ENCODE peak calls at places on chromosomes 3 and 15, in seven cellular contexts. O is A673; G is activated T-cell treated with anti-CD3 and anti-CD28 coated beads for 24 hours; M is KBM-7; F is stromal cell of bone marrow; N is substantia nigra; D is activated CD4-positive, alpha-beta T cell treated with anti-CD3 and anti-CD28 coated beads for 48 hours. Q is an unnamed sample.

GRCh38 chr3:149382518-149382917 is 5.1 kb upstream of the TM4SF1 start:
- DNase-seq in M (no peak), F (no peak), D (no peak), N (no peak), G (no peak), O (no peak), Q (no peak)

GRCh38 chr15:69037482-69037881 is 23.0 kb downstream of the NOX5 start:
- DNase-seq in O (no peak), G (no peak), D (no peak), M (no peak), N (no peak), F (no peak), Q (no peak)

GRCh38 chr15:37009288-37009687 is 91.1 kb downstream of the MEIS2 start:
- DNase-seq in O (no peak), M (no peak), G (no peak), N (no peak), F (no peak), D (no peak), Q (no peak)

GRCh38 chr3:49639551-49639950 is 34.6 kb upstream of the APEH start:
- DNase-seq in F (no peak), D (no peak), O (no peak), M (no peak), N (no peak), G (no peak), Q (no peak)

GRCh38 chr15:47333758-47334157 is 383.5 kb upstream of the SEMA6D start:
- DNase-seq in N (no peak), D (no peak), G (no peak), F (no peak), O (no peak), M (no peak), Q (no peak)

GRCh38 chr3:159763466-159764210 is 225.0 kb upstream of the IL12A start:
- DNase-seq in M (peak), N (peak), O (peak), F (peak), G (peak), D (peak), Q (peak)

GRCh38 chr15:33293619-33294309 is 17.0 kb upstream of the RYR3 start:
- DNase-seq in G (no peak), O (no peak), D (no peak), N (no peak), F (no peak), M (no peak), Q (no peak)

GRCh38 chr3:152458725-152459515 is 190.2 kb downstream of the MBNL1 start:
- DNase-seq in F (no peak), N (no peak), D (peak), M (no peak), G (no peak), O (peak), Q (no peak)

GRCh38 chr15:37856109-37856508 is 78.3 kb upstream of the TMCO5A start:
- DNase-seq in M (no peak), D (no peak), O (no peak), G (no peak), F (no peak), N (no peak), Q (no peak)

GRCh38 chr3:186965141-186965879 is 35.0 kb downstream of the ST6GAL1 start:
- DNase-seq in G (no peak), D (no peak), O (peak), N (no peak), M (no peak), F (no peak), Q (no peak)

GRCh38 chr15:39748276-39748675 is 34.4 kb downstream of the FSIP1 start:
- DNase-seq in G (no peak), D (no peak), M (no peak), N (no peak), O (no peak), F (no peak), Q (no peak)

GRCh38 chr3:24119321-24119751 is 174.2 kb downstream of the NR1D2 start:
- DNase-seq in M (no peak), O (no peak), G (no peak), D (no peak), F (peak), N (no peak), Q (no peak)